ENCODE peak calls at places on chromosomes 12 and 14, in six cellular contexts. N is fibroblast of lung, Y is cardiac fibroblast, F is lower lobe of right lung, M is HFF-Myc, Q is astrocyte of the spinal cord. K is an unnamed sample.

GRCh38 chr12:117084405-117085317 is 14.6 kb downstream of the TESC start:
- DNase-seq in Q (no peak), F (peak), N (no peak), Y (no peak), M (no peak), K (no peak)

GRCh38 chr14:101960225-101960624 is 4.1 kb upstream of the DYNC1H1 start:
- DNase-seq in F (no peak), Y (peak), Q (no peak), N (no peak), M (no peak), K (peak)

GRCh38 chr12:112870267-112870980 is 36.3 kb upstream of the OAS1 start:
- DNase-seq in N (no peak), F (no peak), Q (no peak), Y (no peak), M (no peak), K (no peak)

GRCh38 chr12:88381456-88381855 is 198.8 kb downstream of the KITLG start:
- DNase-seq in F (no peak), N (no peak), Y (no peak), M (no peak), Q (no peak), K (no peak)

GRCh38 chr12:1925125-1925963 is 6.9 kb upstream of the CACNA2D4 start:
- DNase-seq in F (peak), Q (no peak), N (no peak), M (no peak), Y (no peak), K (no peak)

GRCh38 chr12:125132698-125133400 is 67.6 kb downstream of the AACS start:
- DNase-seq in N (no peak), M (no peak), F (no peak), Y (no peak), Q (peak), K (no peak)

GRCh38 chr14:35331605-35332516 is 39.7 kb downstream of the PSMA6 start:
- DNase-seq in Q (peak), F (peak), M (no peak), Y (peak), N (peak), K (no peak)

GRCh38 chr12:80553316-80553715 is 109.3 kb downstream of the PTPRQ start:
- DNase-seq in M (peak), F (no peak), N (peak), Q (peak), Y (peak), K (no peak)

GRCh38 chr14:50559990-50560928 is at the start of gene ATL1:
- DNase-seq in Y (peak), N (peak), F (peak), M (no peak), Q (peak), K (peak)

GRCh38 chr12:23350808-23351207 is 598.7 kb downstream of the SOX5 start:
- DNase-seq in Y (no peak), N (no peak), F (no peak), Q (no peak), M (no peak), K (no peak)

GRCh38 chr12:32983968-32984367 is 87.4 kb upstream of the PKP2 start:
- DNase-seq in F (no peak), Q (no peak), Y (no peak), M (no peak), N (no peak), K (no peak)

GRCh38 chr12:52444647-52445595 is 7.0 kb downstream of the KRT6B start:
- DNase-seq in Y (no peak), N (no peak), Q (no peak), M (no peak), F (no peak), K (no peak)

GRCh38 chr12:65715976-65716375 is 108.3 kb upstream of the HMGA2 start:
- DNase-seq in N (no peak), M (no peak), Y (no peak), F (no peak), Q (no peak), K (no peak)

GRCh38 chr14:55333785-55334485 is 62.7 kb downstream of the FBXO34 start:
- DNase-seq in Y (no peak), Q (peak), M (no peak), F (no peak), N (peak), K (no peak)

GRCh38 chr14:73422515-73422914 is 35.8 kb downstream of the NUMB start:
- DNase-seq in M (no peak), Q (no peak), F (no peak), Y (no peak), N (no peak), K (no peak)

GRCh38 chr14:89324501-89325298 is 92.3 kb downstream of the FOXN3 start:
- DNase-seq in M (no peak), F (no peak), Q (no peak), N (no peak), Y (no peak), K (no peak)

GRCh38 chr12:95918194-95918993 is 24.0 kb downstream of the CCDC38 start:
- DNase-seq in N (peak), M (peak), Q (peak), F (no peak), Y (peak), K (peak)

GRCh38 chr12:91180577-91180976 is 2.0 kb downstream of the DCN start:
- DNase-seq in Q (peak), F (no peak), Y (peak), M (peak), N (peak), K (no peak)

GRCh38 chr12:968561-968960 is 19.1 kb upstream of the RAD52 start:
- DNase-seq in M (no peak), Q (no peak), F (no peak), Y (no peak), N (no peak), K (no peak)

GRCh38 chr12:130334937-130335336 is 2.8 kb upstream of the PIWIL1 start:
- DNase-seq in Y (no peak), M (no peak), F (no peak), N (no peak), Q (no peak), K (no peak)

GRCh38 chr14:75088566-75089373 is 19.3 kb downstream of the ZC2HC1C start:
- DNase-seq in Y (peak), Q (peak), N (peak), F (no peak), M (peak), K (peak)

GRCh38 chr12:14995583-14996425 is 23.0 kb downstream of the PDE6H start:
- DNase-seq in Q (peak), M (peak), Y (peak), N (peak), F (no peak), K (no peak)

GRCh38 chr14:60561845-60562746 is 53.1 kb downstream of the SIX6 start:
- DNase-seq in Q (peak), Y (peak), N (peak), M (peak), F (no peak), K (peak)

GRCh38 chr12:96862326-96862725 is 44.7 kb upstream of the NEDD1 start:
- DNase-seq in Q (no peak), M (no peak), N (no peak), Y (no peak), F (no peak), K (no peak)

GRCh38 chr12:42689699-42690098 is 100.2 kb upstream of the PRICKLE1 start:
- DNase-seq in F (no peak), Y (no peak), M (no peak), Q (no peak), N (no peak), K (no peak)

DNA sequence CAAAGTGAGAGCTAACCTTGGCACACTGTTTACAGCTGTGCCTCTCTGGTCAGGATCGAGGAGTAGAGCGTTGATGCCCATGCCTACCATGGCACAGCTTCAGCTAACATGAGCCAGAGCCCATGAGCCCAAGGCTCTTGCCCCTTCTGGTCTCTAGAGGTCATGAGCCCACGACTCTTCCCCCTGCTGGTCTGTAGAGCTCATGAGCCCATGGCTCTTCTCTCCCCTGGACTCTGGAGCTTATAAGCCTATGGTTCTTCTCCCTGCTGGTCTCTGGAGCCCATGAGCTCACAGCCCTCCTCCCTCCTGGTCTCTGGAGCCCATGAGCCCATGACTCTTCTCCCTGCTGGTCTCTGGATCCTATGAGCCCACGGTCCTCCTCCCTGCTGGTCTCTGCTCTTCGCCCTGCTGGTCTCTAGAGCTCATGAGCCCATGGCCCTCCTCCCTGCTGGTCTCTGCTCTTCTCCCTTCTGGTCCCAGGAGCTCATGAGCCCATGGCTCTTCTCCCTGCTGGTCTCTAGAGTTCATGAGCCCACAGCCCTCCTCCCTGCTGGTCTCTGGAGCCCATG is 16.6 kb upstream of the CLMN start:
- DNase-seq in Y (no peak), F (no peak), Q (no peak), N (no peak), M (no peak), K (no peak)
- TF ChIP-seq CTCF in Y (no peak), F (no peak), Q (no peak), N (no peak), M (no peak), K (no peak)

GRCh38 chr12:115998119-115998633 is 279.3 kb downstream of the MED13L start:
- DNase-seq in N (peak), M (peak), F (no peak), Y (peak), Q (peak), K (no peak)
- TF ChIP-seq CTCF in N (peak), M (peak), F (peak), Y (peak), Q (peak), K (peak)

DNA sequence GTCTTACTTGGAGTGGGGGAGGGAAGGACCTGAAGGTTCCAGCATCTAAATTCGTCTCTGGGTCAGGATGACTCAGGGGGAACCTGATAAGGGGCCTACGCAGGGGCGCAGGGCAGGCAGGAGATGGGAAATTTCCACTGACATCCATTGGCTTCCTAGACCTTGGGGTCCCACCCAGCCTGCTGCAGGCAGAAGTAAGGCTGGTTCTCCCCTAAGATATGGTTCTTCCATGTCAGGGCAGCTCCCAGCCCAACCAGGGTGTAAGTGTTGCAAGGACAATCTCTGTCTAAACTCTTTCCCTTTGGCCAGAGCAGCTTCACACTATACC is 2.1 kb upstream of the NDRG2 start:
- DNase-seq in N (no peak), Q (no peak), F (no peak), Y (peak), M (no peak), K (no peak)
- TF ChIP-seq CTCF in N (no peak), Q (no peak), F (no peak), Y (no peak), M (no peak), K (no peak)

DNA sequence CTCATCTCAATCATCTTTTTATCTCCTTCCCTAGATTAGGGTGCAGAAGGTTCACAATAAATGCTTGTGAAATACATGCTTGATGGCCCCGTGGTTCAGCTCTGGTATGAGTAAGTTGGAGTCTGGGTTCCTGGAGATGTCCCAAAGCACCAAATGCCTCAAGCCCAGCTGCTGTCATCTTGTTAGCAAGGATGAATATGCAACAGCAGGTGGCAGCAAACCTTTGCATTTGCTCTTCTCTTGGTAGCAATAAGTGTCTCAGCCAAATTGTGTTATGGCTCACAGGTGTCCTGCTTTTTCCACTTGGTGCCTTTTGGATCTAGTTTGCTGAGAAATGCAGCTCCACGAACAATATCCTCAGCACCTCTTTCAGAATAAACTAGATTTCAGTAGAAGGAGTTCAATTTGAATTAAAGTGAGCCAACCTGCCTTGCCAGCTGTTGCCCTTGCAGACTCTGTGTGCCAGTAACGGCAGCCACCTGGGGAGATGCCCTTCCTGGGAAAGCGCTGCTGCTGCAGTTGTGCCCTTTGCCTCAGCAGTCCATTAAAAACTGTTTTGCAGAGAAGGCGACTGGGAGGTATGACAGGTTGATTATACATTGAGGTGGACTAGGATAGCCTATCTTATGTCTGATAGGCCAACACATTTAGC is 417.3 kb downstream of the SNAPC1 start:
- DNase-seq in N (peak), M (peak), F (no peak), Y (peak), Q (peak), K (peak)
- TF ChIP-seq CTCF in N (peak), M (peak), F (peak), Y (peak), Q (peak), K (peak)

DNA sequence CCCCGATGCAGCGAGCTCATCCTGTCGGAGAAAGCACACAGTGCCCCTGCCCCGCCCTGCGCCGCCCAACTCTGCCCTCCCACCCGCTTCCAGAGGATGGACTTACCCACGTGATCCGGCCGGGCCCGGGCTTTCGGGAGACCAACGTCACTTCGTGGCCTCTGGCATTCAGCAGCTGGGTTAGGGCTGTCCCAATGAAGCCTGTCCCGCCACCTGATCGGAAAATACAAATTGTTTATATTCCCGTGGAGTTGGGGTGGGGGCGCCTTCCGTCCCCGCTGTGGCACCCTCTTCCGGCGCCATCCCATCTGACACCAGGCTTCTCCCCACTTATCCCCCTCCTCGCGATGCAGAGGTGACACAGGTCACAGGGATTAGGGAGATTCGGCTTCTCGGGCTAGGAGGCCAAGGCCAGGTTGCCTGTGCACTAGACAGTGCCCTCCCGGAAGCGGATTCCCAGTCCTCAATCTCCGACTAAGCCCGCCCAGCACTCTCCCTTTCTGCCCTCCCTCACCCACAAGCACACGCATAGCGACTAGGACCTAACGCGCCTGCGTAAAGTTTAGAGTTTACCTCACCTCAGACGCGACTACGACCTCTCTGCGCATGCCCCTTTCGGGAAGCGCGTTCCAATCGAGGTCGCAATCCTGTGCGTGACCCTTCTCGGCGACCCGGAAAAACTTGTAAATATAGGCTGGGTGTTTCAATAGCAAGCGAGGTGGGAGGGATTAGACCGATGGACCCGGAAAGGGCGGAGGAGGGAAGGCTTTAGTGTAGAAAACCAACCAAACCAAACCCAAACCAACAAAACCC is at the start of gene SDR39U1:
- DNase-seq in Y (peak), F (peak), N (peak), M (peak), Q (peak), K (peak)
- TF ChIP-seq CTCF in Y (no peak), F (no peak), N (no peak), M (no peak), Q (no peak), K (peak)

DNA sequence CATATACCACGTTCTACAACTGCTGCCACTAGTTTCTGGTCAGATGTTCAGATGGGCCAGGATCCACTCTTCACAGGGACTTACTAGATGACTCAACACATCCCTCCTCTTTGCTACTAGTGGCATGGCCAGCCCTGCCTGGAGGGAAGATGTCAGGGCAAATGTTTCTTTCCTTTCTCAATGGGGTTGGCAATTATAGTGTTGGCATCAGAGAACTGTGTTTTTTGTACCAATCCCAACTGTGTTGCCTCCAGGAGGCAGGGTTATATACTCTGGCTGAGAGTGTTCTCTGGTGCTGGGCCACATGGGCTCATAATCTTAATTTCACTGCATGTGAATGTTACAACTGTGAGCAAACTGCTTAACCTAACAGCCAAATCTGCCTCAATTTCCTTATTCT is 69.9 kb upstream of the AVPR1A start:
- DNase-seq in N (no peak), Q (no peak), Y (no peak), M (peak), F (no peak), K (no peak)
- TF ChIP-seq CTCF in N (no peak), Q (no peak), Y (no peak), M (no peak), F (no peak), K (no peak)

GRCh38 chr14:65827520-65827919 is 415.0 kb downstream of the FUT8 start:
- DNase-seq in F (no peak), M (no peak), Y (no peak), N (no peak), Q (no peak), K (no peak)
- TF ChIP-seq CTCF in F (no peak), M (no peak), Y (no peak), N (no peak), Q (no peak), K (no peak)

DNA sequence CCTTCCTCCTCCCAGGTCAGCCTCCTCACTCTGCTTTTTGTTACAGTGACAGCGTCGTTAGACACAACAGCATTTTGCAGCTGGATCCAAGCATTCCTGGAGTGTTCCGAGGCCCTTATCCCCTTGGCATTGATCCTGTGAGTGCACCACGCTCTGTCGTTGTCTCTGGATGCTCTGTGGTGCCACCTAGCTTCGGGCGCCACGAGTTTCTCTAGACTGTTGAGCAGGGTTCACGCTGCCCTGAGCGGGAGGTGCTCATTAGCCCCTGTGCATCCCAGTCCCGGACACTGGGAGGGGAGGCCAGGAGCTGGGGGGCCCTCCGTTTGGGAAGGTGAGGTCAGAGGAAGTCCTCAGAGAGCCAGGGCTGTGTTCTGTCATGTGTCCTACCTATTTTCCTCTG is 17.3 kb upstream of the DNAH10 start:
- DNase-seq in F (no peak), M (no peak), Y (peak), N (no peak), Q (no peak), K (no peak)
- TF ChIP-seq CTCF in F (no peak), M (peak), Y (peak), N (peak), Q (peak), K (no peak)

GRCh38 chr12:75389061-75389460 is 1.8 kb upstream of the GLIPR1L2 start:
- DNase-seq in M (peak), F (no peak), N (no peak), Y (peak), Q (peak), K (no peak)

GRCh38 chr12:75390156-75390898 is 562 bp upstream of the GLIPR1L2 start:
- DNase-seq in N (no peak), Q (no peak), Y (no peak), F (no peak), M (no peak), K (no peak)

GRCh38 chr12:75389706-75390105 is 1.2 kb upstream of the GLIPR1L2 start:
- DNase-seq in Q (no peak), F (no peak), M (no peak), Y (no peak), N (peak), K (no peak)

GRCh38 chr12:75390899-75391538 is at the start of gene GLIPR1L2:
- DNase-seq in F (peak), Q (peak), N (peak), M (peak), Y (peak), K (peak)
- TF ChIP-seq CTCF in F (peak), Q (peak), N (peak), M (peak), Y (peak), K (peak)

GRCh38 chr14:94863366-94863765 is 93.5 kb upstream of the GSC start:
- DNase-seq in F (no peak), Y (no peak), M (no peak), N (no peak), Q (no peak), K (no peak)

GRCh38 chr14:94864421-94865195 is 94.7 kb upstream of the GSC start:
- DNase-seq in Y (no peak), M (no peak), F (no peak), N (no peak), Q (no peak), K (no peak)

GRCh38 chr14:94867931-94868597 is 98.2 kb upstream of the GSC start:
- DNase-seq in Y (no peak), M (no peak), N (no peak), F (no peak), Q (peak), K (peak)

DNA sequence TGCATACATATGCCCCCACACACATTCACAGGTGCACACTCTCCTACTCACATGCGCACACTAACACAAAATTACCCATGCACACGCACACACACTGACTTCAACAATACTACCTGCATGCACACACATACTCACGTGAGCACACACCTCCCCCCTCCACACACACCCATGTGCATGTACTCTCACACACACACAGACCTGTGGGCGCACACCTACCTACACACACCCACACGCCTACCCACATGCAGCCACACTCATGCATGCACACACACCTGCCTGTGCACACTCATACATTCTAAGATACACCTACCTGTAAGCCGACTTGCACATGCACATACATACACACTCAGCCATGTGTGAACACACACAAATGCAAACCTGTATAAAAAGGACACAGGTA is 97.3 kb upstream of the GSC start:
- DNase-seq in Y (no peak), F (no peak), Q (no peak), M (no peak), N (no peak), K (no peak)
- TF ChIP-seq CTCF in Y (no peak), F (no peak), Q (no peak), M (no peak), N (no peak), K (no peak)

K was measured in neural crest cell.